ENCODE peak calls at places on chromosomes 1 and 21, in nine cellular contexts. S is ovary; L is mesendoderm; X is tibial nerve; K is CD8-positive, alpha-beta T cell; V is breast epithelium; W is sigmoid colon; N is heart right ventricle; C is neural progenitor cell. H is an unnamed sample.

GRCh38 chr1:244840219-244840794 is 4.8 kb downstream of the COX20 start:
- DNase-seq in S (no peak), L (no peak), N (no peak), X (no peak), W (no peak), C (no peak), V (no peak), K (no peak), H (no peak)

GRCh38 chr1:11948822-11949458 is 14.4 kb downstream of the PLOD1 start:
- DNase-seq in S (no peak), W (no peak), K (no peak), X (no peak), L (peak; percentile 66), V (no peak), N (no peak), C (no peak), H (no peak)

GRCh38 chr1:4971666-4972065 is 317.3 kb downstream of the AJAP1 start:
- DNase-seq in S (no peak), W (no peak), X (no peak), C (no peak), L (no peak), N (no peak), V (no peak), K (no peak), H (peak; percentile 56)

GRCh38 chr1:148158594-148158993 is 6.5 kb upstream of the NBPF11 start:
- DNase-seq in C (no peak), N (no peak), K (no peak), L (peak; percentile 22), X (no peak), S (no peak), W (no peak), V (no peak), H (no peak)

GRCh38 chr1:27596261-27596660 is 7.7 kb downstream of the AHDC1 start:
- DNase-seq in W (no peak), C (no peak), S (no peak), N (no peak), K (no peak), V (no peak), X (no peak), L (no peak), H (no peak)

GRCh38 chr1:190849346-190849745 is 371.7 kb upstream of the BRINP3 start:
- DNase-seq in C (peak; percentile 29), W (no peak), K (no peak), X (no peak), L (no peak), S (no peak), V (no peak), N (no peak), H (no peak)

GRCh38 chr1:20602851-20603450 is 14.1 kb downstream of the CDA start:
- DNase-seq in N (no peak), V (no peak), W (no peak), X (no peak), C (no peak), L (no peak), K (no peak), S (no peak), H (no peak)

GRCh38 chr21:44977616-44978340 is 37.9 kb downstream of the SLX9 start:
- DNase-seq in S (no peak), K (no peak), V (no peak), X (no peak), L (no peak), W (no peak), N (no peak), C (no peak), H (no peak)

GRCh38 chr1:16110456-16110855 is 37.0 kb upstream of the FAM131C start:
- DNase-seq in L (no peak), W (no peak), V (no peak), K (no peak), C (no peak), N (no peak), S (no peak), X (no peak), H (no peak)

GRCh38 chr1:193794239-193794638 is 607.8 kb upstream of the B3GALT2 start:
- DNase-seq in V (no peak), K (no peak), N (no peak), X (no peak), W (no peak), C (peak; percentile 13), L (no peak), S (no peak), H (no peak)

GRCh38 chr1:109910123-109910962 is at the start of gene CSF1:
- DNase-seq in V (peak; percentile 67), K (peak; percentile 52), N (peak; percentile 88), W (peak; percentile 95), L (peak; percentile 64), C (peak; percentile 81), X (peak; percentile 85), S (peak; percentile 92), H (peak; percentile 88)

GRCh38 chr21:42406846-42407245 is 3.1 kb downstream of the UBASH3A start:
- DNase-seq in S (no peak), C (no peak), K (no peak), N (no peak), X (no peak), V (no peak), W (peak; percentile 45), L (no peak), H (no peak)

GRCh38 chr1:227869851-227870305 is 54.4 kb downstream of the PRSS38 start:
- DNase-seq in W (no peak), C (no peak), N (no peak), V (no peak), X (no peak), L (no peak), K (no peak), S (no peak), H (no peak)

GRCh38 chr21:29018540-29018939 is 609 bp downstream of the RWDD2B start:
- DNase-seq in W (no peak), N (no peak), S (no peak), K (no peak), L (no peak), X (no peak), C (no peak), V (no peak), H (no peak)

GRCh38 chr1:91511386-91511785 is 10.7 kb downstream of the CDC7 start:
- DNase-seq in X (no peak), S (no peak), N (no peak), L (peak; percentile 48), K (no peak), V (no peak), W (no peak), C (peak; percentile 54), H (no peak)

GRCh38 chr1:41954533-41954944 is 35.8 kb upstream of the HIVEP3 start:
- DNase-seq in S (no peak), C (no peak), X (no peak), K (no peak), L (peak; percentile 1), W (no peak), N (no peak), V (no peak), H (no peak)

GRCh38 chr1:233865902-233866301 is 38.6 kb upstream of the SLC35F3 start:
- DNase-seq in X (no peak), N (no peak), S (no peak), L (no peak), K (no peak), V (no peak), C (no peak), W (no peak), H (no peak)

GRCh38 chr1:233864578-233864977 is 39.9 kb upstream of the SLC35F3 start:
- DNase-seq in X (no peak), V (no peak), L (no peak), S (no peak), C (no peak), W (no peak), N (no peak), K (no peak), H (no peak)

GRCh38 chr1:233867028-233867427 is 37.4 kb upstream of the SLC35F3 start:
- DNase-seq in S (no peak), N (no peak), W (no peak), C (no peak), L (peak; percentile 20), K (no peak), V (no peak), X (no peak), H (no peak)

GRCh38 chr1:233868461-233868860 is 36.0 kb upstream of the SLC35F3 start:
- DNase-seq in C (no peak), V (no peak), L (no peak), S (no peak), X (no peak), N (no peak), W (no peak), K (no peak), H (no peak)

GRCh38 chr1:233863901-233864545 is 40.5 kb upstream of the SLC35F3 start:
- DNase-seq in W (no peak), K (no peak), X (no peak), N (no peak), V (no peak), L (no peak), S (no peak), C (no peak), H (no peak)
- H3K27ac ChIP-seq in W (no peak overlapping the region), K (no peak overlapping the region), X (no peak overlapping the region), N (no peak overlapping the region), V (no peak overlapping the region), L (no peak overlapping the region), S (no peak overlapping the region), C (no peak overlapping the region), H (no peak overlapping the region)

GRCh38 chr1:44049839-44050238 is 18.6 kb upstream of the SLC6A9 start:
- DNase-seq in N (no peak), L (no peak), W (no peak), X (no peak), K (no peak), S (no peak), V (no peak), C (no peak), H (no peak)
- H3K27ac ChIP-seq in N (no peak overlapping the region), L (no peak overlapping the region), W (no peak overlapping the region), X (no peak overlapping the region), K (no peak overlapping the region), S (no peak overlapping the region), V (no peak overlapping the region), C (no peak overlapping the region), H (no peak overlapping the region)

DNA sequence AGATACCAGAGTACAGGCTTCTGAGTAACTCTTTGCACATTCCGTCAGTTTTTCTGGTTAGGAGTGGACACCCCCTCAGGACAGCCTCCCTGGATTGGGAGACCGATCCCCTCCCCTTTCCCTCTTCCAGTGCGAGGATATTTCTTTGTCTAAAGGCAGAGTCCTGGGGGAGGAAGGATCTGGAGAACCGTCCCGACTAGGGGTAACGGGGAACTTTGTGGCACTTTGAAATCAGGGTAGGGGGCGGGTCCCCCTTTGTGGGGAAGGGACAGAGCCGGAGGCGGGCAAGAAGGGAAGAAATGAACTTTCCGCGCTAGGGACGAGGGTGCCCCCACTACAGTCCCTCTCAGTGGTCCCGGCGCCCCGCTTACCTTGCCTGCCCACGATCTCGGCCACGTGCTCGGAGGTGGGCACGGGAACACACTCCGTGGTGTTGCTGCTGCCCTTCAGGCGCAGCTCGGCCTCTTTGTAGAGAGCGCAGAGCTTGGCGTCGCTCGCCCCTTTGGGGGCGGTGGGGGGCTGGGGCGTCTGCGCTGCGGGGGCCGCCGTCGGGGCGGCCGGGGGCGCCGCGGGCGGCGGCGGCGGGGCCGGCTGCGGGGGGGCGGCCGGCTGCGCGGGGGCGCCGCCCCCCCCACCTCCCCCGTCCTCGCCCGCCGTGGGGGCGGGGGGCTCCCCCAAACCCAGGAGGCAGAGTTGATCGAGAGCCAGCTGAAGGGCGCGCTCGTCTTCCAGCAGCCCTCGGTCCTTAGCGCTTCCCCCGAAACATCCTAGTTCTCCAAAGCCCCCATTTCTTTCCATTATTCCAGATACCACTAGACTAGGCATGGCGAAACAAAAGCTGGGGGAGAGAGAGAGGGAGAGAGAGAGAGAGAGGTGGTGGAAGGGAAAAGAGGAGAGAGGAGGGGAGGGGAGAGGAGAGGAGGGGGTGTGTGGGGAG is 823 bp downstream of the MEX3A start:
- DNase-seq in C (peak; percentile 72), N (no peak), K (no peak), V (no peak), W (no peak), S (peak; percentile 59), X (no peak), L (peak; percentile 69), H (no peak)
- H3K27ac ChIP-seq in C (peak overlapping the region; percentile 99), N (no peak overlapping the region), K (no peak overlapping the region), V (peak overlapping the region; percentile 79), W (no peak overlapping the region), S (peak overlapping the region; percentile 66), X (peak overlapping the region; percentile 81), L (peak overlapping the region; percentile 92), H (no peak overlapping the region)

GRCh38 chr1:231690072-231690471 is 63.5 kb downstream of the DISC1 start:
- DNase-seq in X (no peak), V (no peak), N (no peak), K (no peak), S (no peak), L (no peak), W (no peak), C (peak; percentile 4), H (no peak)
- H3K27ac ChIP-seq in X (peak overlapping the region; percentile 47), V (no peak overlapping the region), N (no peak overlapping the region), K (no peak overlapping the region), S (no peak overlapping the region), L (no peak overlapping the region), W (no peak overlapping the region), C (peak overlapping the region; percentile 57), H (no peak overlapping the region)